ENCODE peak calls at places on chromosomes 11 and 22, in six cellular contexts. W, M, O, C, T and I are unnamed samples.

GRCh38 chr22:31134688-31135087 is 5.6 kb downstream of the PLA2G3 start:
- DNase-seq in W (no peak), M (no peak), O (no peak), C (no peak), T (no peak), I (no peak)

GRCh38 chr11:72924568-72925190 is 110.5 kb downstream of the ATG16L2 start:
- DNase-seq in W (no peak), M (peak; percentile 53), O (no peak), C (no peak), T (no peak), I (no peak)

GRCh38 chr11:117761993-117762392 is 35.0 kb downstream of the DSCAML1 start:
- DNase-seq in W (no peak), M (no peak), O (no peak), C (no peak), T (no peak), I (no peak)

GRCh38 chr11:125202977-125203376 is 38.4 kb downstream of the PKNOX2 start:
- DNase-seq in W (no peak), M (no peak), O (no peak), C (no peak), T (no peak), I (no peak)

GRCh38 chr11:83156150-83156995 is 558 bp upstream of the PCF11 start:
- DNase-seq in W (peak; percentile 99), M (peak; percentile 100), O (peak; percentile 98), C (peak; percentile 98), T (peak; percentile 100), I (peak; percentile 99)

GRCh38 chr11:34309970-34310369 is 47.8 kb downstream of the ABTB2 start:
- DNase-seq in W (no peak), M (no peak), O (no peak), C (no peak), T (no peak), I (no peak)

GRCh38 chr22:40560551-40560950 is 76.0 kb downstream of the MRTFA start:
- DNase-seq in W (no peak), M (no peak), O (no peak), C (no peak), T (peak; percentile 3), I (no peak)

GRCh38 chr11:105612766-105613165 is 2.9 kb downstream of the GRIA4 start:
- DNase-seq in W (no peak), M (no peak), O (no peak), C (no peak), T (no peak), I (no peak)

GRCh38 chr11:131246589-131247164 is 123.7 kb upstream of the NTM start:
- DNase-seq in W (peak; percentile 52), M (peak; percentile 1), O (peak; percentile 24), C (no peak), T (no peak), I (no peak)

GRCh38 chr22:19110064-19110458 is 12.2 kb downstream of the DGCR2 start:
- DNase-seq in W (no peak), M (no peak), O (no peak), C (no peak), T (no peak), I (no peak)

GRCh38 chr22:17368727-17369552 is at the start of gene CECR2:
- DNase-seq in W (peak; percentile 72), M (peak; percentile 71), O (peak; percentile 62), C (no peak), T (no peak), I (no peak)

GRCh38 chr11:20070459-20070858 is 89.8 kb downstream of the DBX1 start:
- DNase-seq in W (no peak), M (no peak), O (no peak), C (no peak), T (no peak), I (no peak)

GRCh38 chr22:41857160-41857859 is 24.4 kb downstream of the SREBF2 start:
- DNase-seq in W (no peak), M (peak; percentile 81), O (peak; percentile 39), C (peak; percentile 66), T (no peak), I (no peak)

GRCh38 chr11:124707813-124708212 is 31.9 kb upstream of the NRGN start:
- DNase-seq in W (no peak), M (no peak), O (no peak), C (no peak), T (no peak), I (no peak)

GRCh38 chr22:17628304-17629166 is at the start of gene ATP6V1E1:
- DNase-seq in W (peak; percentile 96), M (peak; percentile 95), O (peak; percentile 96), C (peak; percentile 93), T (peak; percentile 90), I (peak; percentile 98)

GRCh38 chr11:126857860-126858808 is 142.4 kb downstream of the KIRREL3 start:
- DNase-seq in W (no peak), M (no peak), O (no peak), C (no peak), T (no peak), I (no peak)

GRCh38 chr22:44721206-44721605 is 19.2 kb downstream of the PRR5 start:
- DNase-seq in W (no peak), M (peak; percentile 14), O (no peak), C (no peak), T (no peak), I (no peak)

GRCh38 chr11:74694536-74694935 is 36.7 kb downstream of the CHRDL2 start:
- DNase-seq in W (no peak), M (no peak), O (no peak), C (no peak), T (no peak), I (no peak)

GRCh38 chr22:48517039-48518030 is 1310.3 kb downstream of the BRD1 start:
- DNase-seq in W (no peak), M (no peak), O (no peak), C (no peak), T (no peak), I (no peak)

GRCh38 chr11:27616711-27617110 is 83.5 kb downstream of the BDNF start:
- DNase-seq in W (no peak), M (no peak), O (no peak), C (no peak), T (no peak), I (no peak)

GRCh38 chr11:123628936-123629683 is 25.3 kb downstream of the SCN3B start:
- DNase-seq in W (no peak), M (no peak), O (peak; percentile 64), C (no peak), T (peak; percentile 33), I (peak; percentile 73)

GRCh38 chr22:36197065-36197440 is 4.6 kb downstream of the APOL4 start:
- DNase-seq in W (no peak), M (peak; percentile 80), O (peak; percentile 64), C (no peak), T (no peak), I (peak; percentile 66)

GRCh38 chr11:108037211-108037610 is 28.5 kb downstream of the CUL5 start:
- DNase-seq in W (no peak), M (no peak), O (no peak), C (no peak), T (no peak), I (no peak)

GRCh38 chr11:120384476-120384875 is 48.3 kb downstream of the ARHGEF12 start:
- DNase-seq in W (no peak), M (no peak), O (no peak), C (no peak), T (no peak), I (no peak)

GRCh38 chr11:78313181-78313788 is 104.3 kb downstream of the GAB2 start:
- DNase-seq in W (no peak), M (no peak), O (no peak), C (no peak), T (no peak), I (no peak)

GRCh38 chr11:123576082-123576481 is 78.3 kb downstream of the SCN3B start:
- DNase-seq in W (no peak), M (no peak), O (no peak), C (no peak), T (no peak), I (no peak)

GRCh38 chr11:6667733-6668374 is 12.2 kb upstream of the DCHS1 start:
- DNase-seq in W (no peak), M (peak; percentile 53), O (no peak), C (peak; percentile 21), T (no peak), I (no peak)

GRCh38 chr11:9808943-9809342 is 145.1 kb downstream of the SWAP70 start:
- DNase-seq in W (no peak), M (no peak), O (no peak), C (no peak), T (no peak), I (no peak)

GRCh38 chr22:41352058-41352457 is 29.7 kb upstream of the TEF start:
- DNase-seq in W (no peak), M (no peak), O (no peak), C (no peak), T (no peak), I (no peak)

GRCh38 chr22:49672013-49672516 is 155.6 kb downstream of the BRD1 start:
- DNase-seq in W (peak; percentile 17), M (no peak), O (no peak), C (no peak), T (no peak), I (peak; percentile 12)

GRCh38 chr11:128324051-128324481 is 263.3 kb downstream of the ETS1 start:
- DNase-seq in W (no peak), M (no peak), O (no peak), C (no peak), T (no peak), I (no peak)

GRCh38 chr11:9315078-9315688 is 790 bp upstream of the TMEM41B start:
- DNase-seq in W (peak; percentile 55), M (no peak), O (no peak), C (no peak), T (no peak), I (no peak)

GRCh38 chr22:41979423-41980250 is 10.4 kb downstream of the SEPTIN3 start:
- DNase-seq in W (no peak), M (no peak), O (no peak), C (no peak), T (no peak), I (no peak)

GRCh38 chr11:115674176-115674575 is 170.0 kb upstream of the CADM1 start:
- DNase-seq in W (no peak), M (no peak), O (no peak), C (no peak), T (no peak), I (no peak)
- H3K4me3 ChIP-seq in W (no peak overlapping the region), M (no peak overlapping the region), O (no peak overlapping the region), C (no peak overlapping the region), T (no peak overlapping the region), I (no peak overlapping the region)

GRCh38 chr11:1547467-1548098 is 24.5 kb downstream of the DUSP8 start:
- DNase-seq in W (no peak), M (no peak), O (no peak), C (no peak), T (no peak), I (no peak)
- H3K4me3 ChIP-seq in W (peak overlapping the region; percentile 55), M (no peak overlapping the region), O (peak overlapping the region; percentile 63), C (peak overlapping the region; percentile 40), T (no peak overlapping the region), I (no peak overlapping the region)

GRCh38 chr11:44596541-44597276 is 31.2 kb downstream of the CD82 start:
- DNase-seq in W (no peak), M (peak; percentile 61), O (no peak), C (peak; percentile 76), T (no peak), I (no peak)
- H3K4me3 ChIP-seq in W (no peak overlapping the region), M (peak overlapping the region; percentile 15), O (no peak overlapping the region), C (peak overlapping the region; percentile 13), T (no peak overlapping the region), I (no peak overlapping the region)

DNA sequence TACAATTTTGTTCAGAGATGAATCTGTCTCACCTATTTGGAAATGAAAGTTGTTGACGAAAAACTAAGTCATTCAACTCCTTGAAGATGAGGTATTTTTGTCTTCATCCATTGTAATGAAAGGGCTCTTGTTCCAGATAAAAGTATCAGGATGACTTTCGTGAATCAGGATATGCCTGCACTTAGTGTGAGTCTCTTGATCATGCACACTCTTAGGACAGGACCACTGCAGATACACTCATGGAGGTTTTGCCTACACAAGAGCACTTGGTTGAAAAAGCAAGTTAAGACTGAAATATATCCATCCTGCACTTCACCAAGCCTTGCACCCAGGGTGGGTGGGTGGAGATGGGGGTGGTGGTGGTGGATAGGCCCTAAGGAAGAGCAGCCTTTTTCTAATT is 120.8 kb upstream of the MTMR2 start:
- DNase-seq in W (no peak), M (no peak), O (no peak), C (no peak), T (no peak), I (no peak)
- H3K4me3 ChIP-seq in W (no peak overlapping the region), M (no peak overlapping the region), O (no peak overlapping the region), C (no peak overlapping the region), T (no peak overlapping the region), I (no peak overlapping the region)